ENCODE peak calls at places on chromosomes 1 and 21, in six cellular contexts. One of them, this sample, is unnamed.

GRCh38 chr1:202133989-202134388 is 10.5 kb downstream of the ARL8A start:
- DNase-seq in kidney: peak; percentile 41
- DNase-seq in A549: no peak
- DNase-seq in AG04450: no peak
- DNase-seq in left ventricle myocardium inferior: no peak
- DNase-seq in uterus: no peak
- DNase-seq in this sample: no peak

GRCh38 chr21:45768011-45768740 is 124.7 kb downstream of the PCBP3 start:
- DNase-seq in kidney: no peak
- DNase-seq in A549: no peak
- DNase-seq in AG04450: no peak
- DNase-seq in left ventricle myocardium inferior: no peak
- DNase-seq in uterus: no peak
- DNase-seq in this sample: no peak

GRCh38 chr1:182974792-182975191 is 21.8 kb upstream of the SHCBP1L start:
- DNase-seq in kidney: no peak
- DNase-seq in A549: no peak
- DNase-seq in AG04450: no peak
- DNase-seq in left ventricle myocardium inferior: no peak
- DNase-seq in uterus: no peak
- DNase-seq in this sample: no peak

GRCh38 chr1:154220970-154221814 is 437 bp downstream of the UBAP2L start:
- DNase-seq in kidney: peak; percentile 93
- DNase-seq in A549: peak; percentile 27
- DNase-seq in AG04450: no peak
- DNase-seq in left ventricle myocardium inferior: peak; percentile 57
- DNase-seq in uterus: peak; percentile 64
- DNase-seq in this sample: peak; percentile 67

GRCh38 chr1:31753623-31754349 is 10.4 kb downstream of the ADGRB2 start:
- DNase-seq in kidney: no peak
- DNase-seq in A549: no peak
- DNase-seq in AG04450: no peak
- DNase-seq in left ventricle myocardium inferior: peak; percentile 61
- DNase-seq in uterus: no peak
- DNase-seq in this sample: peak; percentile 78

GRCh38 chr1:212286437-212287131 is 1.4 kb downstream of the PPP2R5A start:
- DNase-seq in kidney: no peak
- DNase-seq in A549: no peak
- DNase-seq in AG04450: no peak
- DNase-seq in left ventricle myocardium inferior: no peak
- DNase-seq in uterus: no peak
- DNase-seq in this sample: no peak

GRCh38 chr1:84731519-84731918 is 41.3 kb upstream of the SSX2IP start:
- DNase-seq in kidney: no peak
- DNase-seq in A549: no peak
- DNase-seq in AG04450: no peak
- DNase-seq in left ventricle myocardium inferior: no peak
- DNase-seq in uterus: no peak
- DNase-seq in this sample: no peak

GRCh38 chr1:63122051-63122450 is 200.3 kb upstream of the FOXD3 start:
- DNase-seq in kidney: no peak
- DNase-seq in A549: no peak
- DNase-seq in AG04450: no peak
- DNase-seq in left ventricle myocardium inferior: no peak
- DNase-seq in uterus: no peak
- DNase-seq in this sample: no peak

GRCh38 chr21:14567557-14568279 is 21.6 kb upstream of the SAMSN1 start:
- DNase-seq in kidney: no peak
- DNase-seq in A549: no peak
- DNase-seq in AG04450: no peak
- DNase-seq in left ventricle myocardium inferior: no peak
- DNase-seq in uterus: no peak
- DNase-seq in this sample: no peak

GRCh38 chr1:178057863-178058576 is 35.9 kb upstream of the RASAL2 start:
- DNase-seq in kidney: peak; percentile 89
- DNase-seq in A549: no peak
- DNase-seq in AG04450: no peak
- DNase-seq in left ventricle myocardium inferior: peak; percentile 81
- DNase-seq in uterus: peak; percentile 64
- DNase-seq in this sample: peak; percentile 85

GRCh38 chr1:34984435-34985062 is 598 bp downstream of the TMEM35B start:
- DNase-seq in kidney: peak; percentile 74
- DNase-seq in A549: no peak
- DNase-seq in AG04450: no peak
- DNase-seq in left ventricle myocardium inferior: peak; percentile 39
- DNase-seq in uterus: peak; percentile 64
- DNase-seq in this sample: peak; percentile 47

GRCh38 chr1:83033682-83034081 is 965.2 kb downstream of the TTLL7 start:
- DNase-seq in kidney: no peak
- DNase-seq in A549: no peak
- DNase-seq in AG04450: no peak
- DNase-seq in left ventricle myocardium inferior: no peak
- DNase-seq in uterus: no peak
- DNase-seq in this sample: no peak

GRCh38 chr1:2335721-2336475 is 55.5 kb downstream of the MORN1 start:
- DNase-seq in kidney: no peak
- DNase-seq in A549: no peak
- DNase-seq in AG04450: no peak
- DNase-seq in left ventricle myocardium inferior: no peak
- DNase-seq in uterus: no peak
- DNase-seq in this sample: no peak

GRCh38 chr1:191498318-191498717 is 659.9 kb upstream of the RGS18 start:
- DNase-seq in kidney: no peak
- DNase-seq in A549: no peak
- DNase-seq in AG04450: no peak
- DNase-seq in left ventricle myocardium inferior: no peak
- DNase-seq in uterus: no peak
- DNase-seq in this sample: no peak

GRCh38 chr1:21261551-21262281 is 28.5 kb downstream of the ECE1 start:
- DNase-seq in kidney: peak; percentile 95
- DNase-seq in A549: peak; percentile 81
- DNase-seq in AG04450: peak; percentile 77
- DNase-seq in left ventricle myocardium inferior: peak; percentile 79
- DNase-seq in uterus: peak; percentile 70
- DNase-seq in this sample: peak; percentile 52

GRCh38 chr1:234755449-234755863 is 145.5 kb upstream of the IRF2BP2 start:
- DNase-seq in kidney: peak; percentile 89
- DNase-seq in A549: no peak
- DNase-seq in AG04450: peak; percentile 86
- DNase-seq in left ventricle myocardium inferior: peak; percentile 76
- DNase-seq in uterus: peak; percentile 85
- DNase-seq in this sample: peak; percentile 88

GRCh38 chr1:64887689-64888217 is 78.6 kb downstream of the JAK1 start:
- DNase-seq in kidney: no peak
- DNase-seq in A549: no peak
- DNase-seq in AG04450: no peak
- DNase-seq in left ventricle myocardium inferior: no peak
- DNase-seq in uterus: no peak
- DNase-seq in this sample: no peak

GRCh38 chr21:43907751-43908150 is 42.7 kb downstream of the AGPAT3 start:
- DNase-seq in kidney: peak; percentile 23
- DNase-seq in A549: no peak
- DNase-seq in AG04450: no peak
- DNase-seq in left ventricle myocardium inferior: no peak
- DNase-seq in uterus: no peak
- DNase-seq in this sample: no peak

GRCh38 chr1:167136191-167136614 is 42.3 kb downstream of the STYXL2 start:
- DNase-seq in kidney: peak; percentile 78
- DNase-seq in A549: no peak
- DNase-seq in AG04450: no peak
- DNase-seq in left ventricle myocardium inferior: no peak
- DNase-seq in uterus: no peak
- DNase-seq in this sample: peak; percentile 30

GRCh38 chr1:35544976-35545375 is 12.2 kb downstream of the KIAA0319L start:
- DNase-seq in kidney: no peak
- DNase-seq in A549: peak; percentile 19
- DNase-seq in AG04450: no peak
- DNase-seq in left ventricle myocardium inferior: no peak
- DNase-seq in uterus: no peak
- DNase-seq in this sample: peak; percentile 37

GRCh38 chr1:31105646-31106045 is 40.1 kb upstream of the PUM1 start:
- DNase-seq in kidney: no peak
- DNase-seq in A549: no peak
- DNase-seq in AG04450: no peak
- DNase-seq in left ventricle myocardium inferior: no peak
- DNase-seq in uterus: no peak
- DNase-seq in this sample: no peak

GRCh38 chr1:186486061-186486460 is 25.1 kb upstream of the PDC start:
- DNase-seq in kidney: no peak
- DNase-seq in A549: no peak
- DNase-seq in AG04450: no peak
- DNase-seq in left ventricle myocardium inferior: no peak
- DNase-seq in uterus: no peak
- DNase-seq in this sample: no peak

GRCh38 chr1:223810586-223810985 is 35.2 kb downstream of the TP53BP2 start:
- DNase-seq in kidney: no peak
- DNase-seq in A549: no peak
- DNase-seq in AG04450: no peak
- DNase-seq in left ventricle myocardium inferior: no peak
- DNase-seq in uterus: no peak
- DNase-seq in this sample: no peak

GRCh38 chr1:160607051-160608032 is 28.0 kb upstream of the CD84 start:
- DNase-seq in kidney: no peak
- DNase-seq in A549: peak; percentile 58
- DNase-seq in AG04450: peak; percentile 41
- DNase-seq in left ventricle myocardium inferior: no peak
- DNase-seq in uterus: no peak
- DNase-seq in this sample: peak; percentile 70

GRCh38 chr1:228423399-228424053 is 6.9 kb upstream of the TRIM17 start:
- DNase-seq in kidney: no peak
- DNase-seq in A549: no peak
- DNase-seq in AG04450: no peak
- DNase-seq in left ventricle myocardium inferior: no peak
- DNase-seq in uterus: no peak
- DNase-seq in this sample: no peak

GRCh38 chr1:58249729-58250586 is 296.6 kb downstream of the OMA1 start:
- DNase-seq in kidney: peak; percentile 64
- DNase-seq in A549: no peak
- DNase-seq in AG04450: no peak
- DNase-seq in left ventricle myocardium inferior: peak; percentile 21
- DNase-seq in uterus: peak; percentile 13
- DNase-seq in this sample: peak; percentile 69

GRCh38 chr1:224727851-224728250 is 111.7 kb downstream of the CNIH3 start:
- DNase-seq in kidney: no peak
- DNase-seq in A549: no peak
- DNase-seq in AG04450: no peak
- DNase-seq in left ventricle myocardium inferior: no peak
- DNase-seq in uterus: no peak
- DNase-seq in this sample: no peak

GRCh38 chr1:208237241-208237640 is 6.9 kb downstream of the PLXNA2 start:
- DNase-seq in kidney: no peak
- DNase-seq in A549: no peak
- DNase-seq in AG04450: no peak
- DNase-seq in left ventricle myocardium inferior: no peak
- DNase-seq in uterus: no peak
- DNase-seq in this sample: no peak

GRCh38 chr1:5424802-5425201 is 567.4 kb downstream of the NPHP4 start:
- DNase-seq in kidney: no peak
- DNase-seq in A549: no peak
- DNase-seq in AG04450: no peak
- DNase-seq in left ventricle myocardium inferior: no peak
- DNase-seq in uterus: no peak
- DNase-seq in this sample: no peak
- H3K27ac ChIP-seq in kidney: no peak overlapping the region
- H3K27ac ChIP-seq in A549: no peak overlapping the region
- H3K27ac ChIP-seq in AG04450: no peak overlapping the region
- H3K27ac ChIP-seq in left ventricle myocardium inferior: no peak overlapping the region
- H3K27ac ChIP-seq in uterus: no peak overlapping the region
- H3K27ac ChIP-seq in this sample: no peak overlapping the region

DNA sequence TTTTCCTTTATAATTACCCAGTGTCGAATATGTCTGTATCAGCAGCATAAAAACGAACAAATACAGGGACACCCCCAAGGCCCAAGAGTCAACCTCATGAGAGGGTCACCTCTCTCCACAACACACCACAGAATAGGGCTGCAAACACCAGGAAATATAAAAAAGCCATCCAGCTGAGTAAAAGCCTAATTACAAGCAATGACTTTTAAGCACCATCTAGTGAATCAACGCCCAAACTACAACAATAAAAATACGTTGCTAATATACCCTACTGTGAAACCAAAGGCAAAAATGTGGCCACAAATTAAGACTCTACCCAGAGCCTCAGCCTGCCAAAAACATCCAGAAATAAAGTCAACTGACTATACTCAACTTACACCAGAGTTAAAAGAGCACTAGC is 817.9 kb upstream of the NEGR1 start:
- DNase-seq in kidney: no peak
- DNase-seq in A549: no peak
- DNase-seq in AG04450: no peak
- DNase-seq in left ventricle myocardium inferior: no peak
- DNase-seq in uterus: no peak
- DNase-seq in this sample: no peak
- H3K9me3 ChIP-seq in kidney: no peaks in the 10 kb centered on the region
- H3K9me3 ChIP-seq in A549: no peaks in the 10 kb centered on the region
- H3K9me3 ChIP-seq in AG04450: peaks cover 16% of the 10 kb centered on the region
- H3K9me3 ChIP-seq in left ventricle myocardium inferior: peaks cover 5% of the 10 kb centered on the region
- H3K9me3 ChIP-seq in uterus: no peaks in the 10 kb centered on the region
- H3K9me3 ChIP-seq in this sample: no peaks in the 10 kb centered on the region

DNA sequence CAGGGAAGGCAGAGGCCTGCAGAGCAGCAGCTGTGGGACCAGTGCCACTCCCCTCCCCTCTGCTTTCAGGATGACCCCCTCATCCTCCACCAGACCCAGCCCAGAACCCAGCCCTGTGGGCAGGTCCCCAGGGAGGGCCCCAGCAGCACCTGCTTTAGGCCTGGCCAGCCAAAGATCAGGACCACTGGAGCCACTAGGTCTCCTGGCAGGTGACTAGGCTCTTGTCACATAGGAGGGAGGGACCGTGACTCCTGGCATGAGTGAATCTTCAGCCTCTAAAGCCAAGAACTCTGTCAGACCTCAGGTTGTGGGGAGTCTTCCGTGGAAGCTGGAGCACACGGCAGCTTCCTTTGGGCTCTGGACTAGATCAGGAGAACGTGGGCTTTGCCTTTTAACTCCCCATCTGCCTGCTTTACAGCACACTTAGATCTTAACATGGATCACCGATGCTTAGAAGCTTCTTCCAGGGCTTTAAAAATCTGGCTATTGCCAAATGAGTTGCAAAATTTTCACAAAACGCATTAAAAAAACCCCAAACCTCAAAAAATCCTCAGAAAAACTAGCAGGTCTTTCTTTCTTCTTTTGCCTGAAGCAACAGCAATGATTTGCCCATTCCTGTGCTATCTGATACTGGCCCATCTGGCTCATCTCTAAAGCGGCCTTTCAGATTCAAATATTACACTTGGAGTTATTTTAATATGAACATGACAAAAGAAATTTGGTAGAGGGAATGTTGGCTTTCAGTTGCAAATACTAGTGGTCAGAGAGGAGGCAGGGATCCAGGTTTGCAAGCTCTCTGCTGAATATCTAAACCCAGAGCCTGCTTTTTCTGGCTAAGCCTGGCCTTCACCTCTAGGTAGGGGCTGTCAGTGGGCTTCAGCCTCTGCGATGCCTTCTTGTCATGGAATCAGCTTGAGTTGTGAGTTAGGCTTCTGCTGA is 235.2 kb downstream of the SDCCAG8 start:
- DNase-seq in kidney: no peak
- DNase-seq in A549: no peak
- DNase-seq in AG04450: peak; percentile 59
- DNase-seq in left ventricle myocardium inferior: no peak
- DNase-seq in uterus: no peak
- DNase-seq in this sample: no peak
- H3K4me3 ChIP-seq in kidney: no peak overlapping the region
- H3K4me3 ChIP-seq in A549: no peak overlapping the region
- H3K4me3 ChIP-seq in AG04450: no peak overlapping the region
- H3K4me3 ChIP-seq in left ventricle myocardium inferior: no peak overlapping the region
- H3K4me3 ChIP-seq in uterus: no peak overlapping the region
- H3K4me3 ChIP-seq in this sample: no peak overlapping the region

GRCh38 chr1:247639381-247639981 is 34.1 kb downstream of the OR2G3 start:
- DNase-seq in kidney: peak; percentile 85
- DNase-seq in A549: no peak
- DNase-seq in AG04450: no peak
- DNase-seq in left ventricle myocardium inferior: peak; percentile 72
- DNase-seq in uterus: peak; percentile 47
- DNase-seq in this sample: peak; percentile 91
- H3K27ac ChIP-seq in kidney: no peak overlapping the region
- H3K27ac ChIP-seq in A549: no peak overlapping the region
- H3K27ac ChIP-seq in AG04450: no peak overlapping the region
- H3K27ac ChIP-seq in left ventricle myocardium inferior: no peak overlapping the region
- H3K27ac ChIP-seq in uterus: peak overlapping the region; percentile 59
- H3K27ac ChIP-seq in this sample: no peak overlapping the region